ENCODE peak calls at places on chromosomes 7 and 10, in ten cellular contexts. Y is right atrium auricular region, T is Kasumi-1, X is PC-9, S is cardiac muscle cell, B is iris pigment epithelial cell, M is endodermal cell, I is GM03348, G is stomach, F is mucosa of gallbladder. V is an unnamed sample.

GRCh38 chr10:116886772-116887171 is 37.5 kb downstream of the ENO4 start:
- DNase-seq in I (no peak), M (peak; percentile 79), B (no peak), F (no peak), X (no peak), G (no peak), S (no peak), Y (no peak), T (no peak), V (no peak)

GRCh38 chr10:47402681-47403301 is 18.7 kb upstream of the ZNF488 start:
- DNase-seq in F (peak; percentile 86), S (peak; percentile 94), M (peak; percentile 93), I (peak; percentile 91), B (peak; percentile 78), X (peak; percentile 85), G (no peak), T (no peak), Y (peak; percentile 60), V (peak; percentile 97)

GRCh38 chr7:7169296-7169695 is 13.0 kb upstream of the C1GALT1 start:
- DNase-seq in B (no peak), X (no peak), Y (no peak), G (no peak), I (no peak), M (no peak), S (no peak), T (no peak), F (no peak), V (no peak)

GRCh38 chr10:103645141-103646054 is 151.9 kb downstream of the NEURL1 start:
- DNase-seq in G (peak; percentile 43), S (peak; percentile 94), I (peak; percentile 93), T (peak; percentile 98), F (peak; percentile 57), B (peak; percentile 95), Y (peak; percentile 86), X (no peak), M (peak; percentile 61), V (peak; percentile 75)

GRCh38 chr10:4847580-4848020 is 21.6 kb downstream of the AKR1E2 start:
- DNase-seq in I (peak; percentile 75), M (no peak), G (no peak), Y (peak; percentile 79), S (peak; percentile 87), X (peak; percentile 88), T (no peak), F (no peak), B (peak; percentile 88), V (peak; percentile 80)

GRCh38 chr7:5289345-5289744 is 6.6 kb downstream of the SLC29A4 start:
- DNase-seq in T (no peak), G (no peak), I (no peak), X (no peak), Y (no peak), B (no peak), F (no peak), M (no peak), S (no peak), V (no peak)

GRCh38 chr7:143447500-143447899 is 4.2 kb downstream of the TAS2R60 start:
- DNase-seq in T (no peak), S (no peak), I (no peak), X (no peak), M (no peak), G (no peak), B (no peak), Y (no peak), F (no peak), V (no peak)

GRCh38 chr7:141695803-141696289 is 6.1 kb downstream of the DENND11 start:
- DNase-seq in B (no peak), G (peak; percentile 85), F (no peak), X (no peak), Y (no peak), S (no peak), I (no peak), T (no peak), M (no peak), V (no peak)

GRCh38 chr10:124943301-124944092 is 1.6 kb downstream of the ZRANB1 start:
- DNase-seq in M (no peak), F (no peak), G (no peak), B (peak; percentile 94), I (peak; percentile 63), X (no peak), T (no peak), Y (no peak), S (peak; percentile 68), V (peak; percentile 25)

GRCh38 chr7:118648002-118648401 is 423.5 kb downstream of the ANKRD7 start:
- DNase-seq in S (no peak), Y (no peak), M (no peak), F (no peak), X (no peak), T (no peak), G (no peak), B (no peak), I (no peak), V (no peak)

GRCh38 chr10:282294-283139 is 147.3 kb downstream of the ZMYND11 start:
- DNase-seq in M (no peak), Y (no peak), T (peak; percentile 47), F (no peak), X (no peak), B (peak; percentile 67), S (peak; percentile 11), I (peak; percentile 44), G (no peak), V (no peak)

GRCh38 chr10:43461950-43462349 is 25.0 kb downstream of the ZNF487 start:
- DNase-seq in Y (no peak), X (peak; percentile 25), G (no peak), S (peak; percentile 90), M (no peak), I (peak; percentile 79), T (peak; percentile 98), F (peak; percentile 42), B (peak; percentile 82), V (peak; percentile 76)

GRCh38 chr10:36489181-36489927 is 636.0 kb upstream of the ANKRD30A start:
- DNase-seq in M (no peak), X (no peak), B (peak; percentile 55), I (no peak), S (peak; percentile 82), G (no peak), T (no peak), Y (no peak), F (no peak), V (no peak)

GRCh38 chr7:4613855-4614548 is 68.1 kb upstream of the FOXK1 start:
- DNase-seq in G (no peak), M (no peak), S (peak; percentile 77), T (no peak), B (peak; percentile 77), F (peak; percentile 45), I (peak; percentile 77), X (no peak), Y (no peak), V (peak; percentile 28)

V was measured in A172.